ENCODE peak calls at places on chromosomes 1 and 21, in seven cellular contexts. One of them, this sample, is unnamed. For H3K4me1 and H3K9me3, the result is how much of the 10 kb centered on the place peaks cover.

GRCh38 chr1:205504311-205505075 is at the start of gene CDK18:
- DNase-seq in CD4-positive, alpha-beta memory T cell: peak
- DNase-seq in heart right ventricle: peak
- DNase-seq in lower lobe of right lung: peak
- DNase-seq in CD8-positive, alpha-beta T cell: peak
- DNase-seq in HCT116: peak
- DNase-seq in CD8-positive, alpha-beta memory T cell: peak
- DNase-seq in this sample: peak

GRCh38 chr21:43361127-43361492 is 65.8 kb downstream of the SIK1 start:
- DNase-seq in CD4-positive, alpha-beta memory T cell: no peak
- DNase-seq in heart right ventricle: peak
- DNase-seq in lower lobe of right lung: no peak
- DNase-seq in CD8-positive, alpha-beta T cell: no peak
- DNase-seq in HCT116: no peak
- DNase-seq in CD8-positive, alpha-beta memory T cell: no peak
- DNase-seq in this sample: peak

GRCh38 chr1:46285730-46286477 is 17.5 kb downstream of the LRRC41 start:
- DNase-seq in CD4-positive, alpha-beta memory T cell: no peak
- DNase-seq in heart right ventricle: no peak
- DNase-seq in lower lobe of right lung: no peak
- DNase-seq in CD8-positive, alpha-beta T cell: no peak
- DNase-seq in HCT116: no peak
- DNase-seq in CD8-positive, alpha-beta memory T cell: no peak
- DNase-seq in this sample: no peak

GRCh38 chr1:53295295-53295694 is 32.6 kb downstream of the LRP8 start:
- DNase-seq in CD4-positive, alpha-beta memory T cell: no peak
- DNase-seq in heart right ventricle: no peak
- DNase-seq in lower lobe of right lung: no peak
- DNase-seq in CD8-positive, alpha-beta T cell: no peak
- DNase-seq in HCT116: no peak
- DNase-seq in CD8-positive, alpha-beta memory T cell: no peak
- DNase-seq in this sample: no peak

GRCh38 chr1:165187020-165187628 is 169.4 kb downstream of the LMX1A start:
- DNase-seq in CD4-positive, alpha-beta memory T cell: no peak
- DNase-seq in heart right ventricle: no peak
- DNase-seq in lower lobe of right lung: no peak
- DNase-seq in CD8-positive, alpha-beta T cell: no peak
- DNase-seq in HCT116: no peak
- DNase-seq in CD8-positive, alpha-beta memory T cell: no peak
- DNase-seq in this sample: no peak

GRCh38 chr1:30756545-30757195 is 904 bp downstream of the LAPTM5 start:
- DNase-seq in CD4-positive, alpha-beta memory T cell: peak
- DNase-seq in heart right ventricle: peak
- DNase-seq in lower lobe of right lung: peak
- DNase-seq in CD8-positive, alpha-beta T cell: peak
- DNase-seq in HCT116: no peak
- DNase-seq in CD8-positive, alpha-beta memory T cell: peak
- DNase-seq in this sample: peak

GRCh38 chr1:29706936-29707335 is 470.6 kb downstream of the PTPRU start:
- DNase-seq in CD4-positive, alpha-beta memory T cell: no peak
- DNase-seq in heart right ventricle: no peak
- DNase-seq in lower lobe of right lung: no peak
- DNase-seq in CD8-positive, alpha-beta T cell: no peak
- DNase-seq in HCT116: no peak
- DNase-seq in CD8-positive, alpha-beta memory T cell: no peak
- DNase-seq in this sample: no peak

GRCh38 chr21:14947613-14948160 is 117.1 kb downstream of the NRIP1 start:
- DNase-seq in CD4-positive, alpha-beta memory T cell: no peak
- DNase-seq in heart right ventricle: no peak
- DNase-seq in lower lobe of right lung: no peak
- DNase-seq in CD8-positive, alpha-beta T cell: no peak
- DNase-seq in HCT116: no peak
- DNase-seq in CD8-positive, alpha-beta memory T cell: no peak
- DNase-seq in this sample: no peak

GRCh38 chr1:18557621-18558465 is 72.8 kb upstream of the PAX7 start:
- DNase-seq in CD4-positive, alpha-beta memory T cell: no peak
- DNase-seq in heart right ventricle: no peak
- DNase-seq in lower lobe of right lung: peak
- DNase-seq in CD8-positive, alpha-beta T cell: no peak
- DNase-seq in HCT116: no peak
- DNase-seq in CD8-positive, alpha-beta memory T cell: no peak
- DNase-seq in this sample: no peak

GRCh38 chr1:209567788-209568187 is 15.7 kb upstream of the CAMK1G start:
- DNase-seq in CD4-positive, alpha-beta memory T cell: no peak
- DNase-seq in heart right ventricle: no peak
- DNase-seq in lower lobe of right lung: no peak
- DNase-seq in CD8-positive, alpha-beta T cell: no peak
- DNase-seq in HCT116: no peak
- DNase-seq in CD8-positive, alpha-beta memory T cell: no peak
- DNase-seq in this sample: no peak

GRCh38 chr1:48610628-48611542 is 138.9 kb upstream of the SPATA6 start:
- DNase-seq in CD4-positive, alpha-beta memory T cell: no peak
- DNase-seq in heart right ventricle: peak
- DNase-seq in lower lobe of right lung: peak
- DNase-seq in CD8-positive, alpha-beta T cell: no peak
- DNase-seq in HCT116: no peak
- DNase-seq in CD8-positive, alpha-beta memory T cell: no peak
- DNase-seq in this sample: peak

GRCh38 chr1:109863699-109864062 is 47.0 kb upstream of the CSF1 start:
- DNase-seq in CD4-positive, alpha-beta memory T cell: no peak
- DNase-seq in heart right ventricle: no peak
- DNase-seq in lower lobe of right lung: no peak
- DNase-seq in CD8-positive, alpha-beta T cell: no peak
- DNase-seq in HCT116: no peak
- DNase-seq in CD8-positive, alpha-beta memory T cell: no peak
- DNase-seq in this sample: no peak

GRCh38 chr1:180415985-180416633 is 86.3 kb downstream of the ACBD6 start:
- DNase-seq in CD4-positive, alpha-beta memory T cell: peak
- DNase-seq in heart right ventricle: no peak
- DNase-seq in lower lobe of right lung: no peak
- DNase-seq in CD8-positive, alpha-beta T cell: no peak
- DNase-seq in HCT116: peak
- DNase-seq in CD8-positive, alpha-beta memory T cell: no peak
- DNase-seq in this sample: no peak

GRCh38 chr1:15741183-15741850 is 982 bp upstream of the TMEM82 start:
- DNase-seq in CD4-positive, alpha-beta memory T cell: peak
- DNase-seq in heart right ventricle: peak
- DNase-seq in lower lobe of right lung: peak
- DNase-seq in CD8-positive, alpha-beta T cell: peak
- DNase-seq in HCT116: peak
- DNase-seq in CD8-positive, alpha-beta memory T cell: peak
- DNase-seq in this sample: peak

GRCh38 chr1:187476671-187477070 is 647.9 kb downstream of the PLA2G4A start:
- DNase-seq in CD4-positive, alpha-beta memory T cell: no peak
- DNase-seq in heart right ventricle: no peak
- DNase-seq in lower lobe of right lung: no peak
- DNase-seq in CD8-positive, alpha-beta T cell: no peak
- DNase-seq in HCT116: no peak
- DNase-seq in CD8-positive, alpha-beta memory T cell: no peak
- DNase-seq in this sample: no peak

GRCh38 chr1:29676496-29676895 is 440.2 kb downstream of the PTPRU start:
- DNase-seq in CD4-positive, alpha-beta memory T cell: no peak
- DNase-seq in heart right ventricle: no peak
- DNase-seq in lower lobe of right lung: no peak
- DNase-seq in CD8-positive, alpha-beta T cell: no peak
- DNase-seq in HCT116: no peak
- DNase-seq in CD8-positive, alpha-beta memory T cell: no peak
- DNase-seq in this sample: no peak

GRCh38 chr21:44006656-44007055 is 5.5 kb upstream of the TRAPPC10 start:
- DNase-seq in CD4-positive, alpha-beta memory T cell: no peak
- DNase-seq in heart right ventricle: no peak
- DNase-seq in lower lobe of right lung: peak
- DNase-seq in CD8-positive, alpha-beta T cell: no peak
- DNase-seq in HCT116: no peak
- DNase-seq in CD8-positive, alpha-beta memory T cell: no peak
- DNase-seq in this sample: peak

GRCh38 chr1:85178396-85178795 is 22.4 kb downstream of the SYDE2 start:
- DNase-seq in CD4-positive, alpha-beta memory T cell: no peak
- DNase-seq in heart right ventricle: no peak
- DNase-seq in lower lobe of right lung: no peak
- DNase-seq in CD8-positive, alpha-beta T cell: no peak
- DNase-seq in HCT116: no peak
- DNase-seq in CD8-positive, alpha-beta memory T cell: no peak
- DNase-seq in this sample: no peak

GRCh38 chr1:85171721-85172120 is 29.1 kb downstream of the SYDE2 start:
- DNase-seq in CD4-positive, alpha-beta memory T cell: no peak
- DNase-seq in heart right ventricle: no peak
- DNase-seq in lower lobe of right lung: no peak
- DNase-seq in CD8-positive, alpha-beta T cell: no peak
- DNase-seq in HCT116: no peak
- DNase-seq in CD8-positive, alpha-beta memory T cell: no peak
- DNase-seq in this sample: no peak

GRCh38 chr1:85174492-85174891 is 26.3 kb downstream of the SYDE2 start:
- DNase-seq in CD4-positive, alpha-beta memory T cell: no peak
- DNase-seq in heart right ventricle: no peak
- DNase-seq in lower lobe of right lung: no peak
- DNase-seq in CD8-positive, alpha-beta T cell: no peak
- DNase-seq in HCT116: no peak
- DNase-seq in CD8-positive, alpha-beta memory T cell: no peak
- DNase-seq in this sample: no peak

GRCh38 chr1:85168884-85169283 is 31.9 kb downstream of the SYDE2 start:
- DNase-seq in CD4-positive, alpha-beta memory T cell: no peak
- DNase-seq in heart right ventricle: no peak
- DNase-seq in lower lobe of right lung: no peak
- DNase-seq in CD8-positive, alpha-beta T cell: no peak
- DNase-seq in HCT116: no peak
- DNase-seq in CD8-positive, alpha-beta memory T cell: no peak
- DNase-seq in this sample: no peak

DNA sequence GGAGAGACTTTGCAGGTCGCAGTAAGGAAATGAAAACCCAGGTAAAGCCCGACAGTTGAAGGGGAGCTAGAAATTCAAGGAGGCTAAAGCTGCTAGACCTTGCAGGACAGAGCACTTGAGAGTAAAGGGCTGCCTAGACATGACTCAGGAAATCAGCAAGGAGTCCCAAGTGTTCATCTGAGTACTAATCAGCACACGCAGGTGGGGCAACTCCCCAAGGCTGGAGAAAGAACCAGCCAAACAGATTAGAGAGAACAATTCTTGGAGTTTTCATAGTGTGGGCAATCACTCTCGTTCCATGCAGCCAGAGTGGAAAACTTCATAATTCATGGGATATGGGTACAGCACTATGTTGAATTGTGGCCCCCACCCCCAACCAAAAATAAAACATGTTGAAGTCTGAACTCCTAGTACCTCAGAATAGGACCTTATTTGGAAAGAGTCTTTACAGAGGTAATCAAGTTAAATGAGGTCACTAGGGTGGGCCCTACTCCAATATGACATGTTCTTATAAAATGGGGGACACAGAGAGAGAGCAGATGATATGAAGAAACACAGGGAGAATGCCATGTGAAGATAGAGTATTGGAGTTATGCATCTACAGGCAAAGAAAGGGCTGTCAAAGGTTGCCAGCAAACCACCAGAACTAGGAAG is 28.0 kb downstream of the SYDE2 start:
- DNase-seq in CD4-positive, alpha-beta memory T cell: no peak
- DNase-seq in heart right ventricle: no peak
- DNase-seq in lower lobe of right lung: no peak
- DNase-seq in CD8-positive, alpha-beta T cell: no peak
- DNase-seq in HCT116: no peak
- DNase-seq in CD8-positive, alpha-beta memory T cell: no peak
- DNase-seq in this sample: no peak
- H3K27ac ChIP-seq in CD4-positive, alpha-beta memory T cell: no peak
- H3K27ac ChIP-seq in heart right ventricle: no peak
- H3K27ac ChIP-seq in lower lobe of right lung: no peak
- H3K27ac ChIP-seq in CD8-positive, alpha-beta T cell: no peak
- H3K27ac ChIP-seq in HCT116: no peak
- H3K27ac ChIP-seq in CD8-positive, alpha-beta memory T cell: no peak
- H3K27ac ChIP-seq in this sample: no peak

GRCh38 chr1:56551691-56552090 is 27.7 kb downstream of the PLPP3 start:
- DNase-seq in CD4-positive, alpha-beta memory T cell: no peak
- DNase-seq in heart right ventricle: no peak
- DNase-seq in lower lobe of right lung: no peak
- DNase-seq in CD8-positive, alpha-beta T cell: no peak
- DNase-seq in HCT116: no peak
- DNase-seq in CD8-positive, alpha-beta memory T cell: no peak
- DNase-seq in this sample: no peak

GRCh38 chr1:56550132-56550531 is 29.2 kb downstream of the PLPP3 start:
- DNase-seq in CD4-positive, alpha-beta memory T cell: no peak
- DNase-seq in heart right ventricle: no peak
- DNase-seq in lower lobe of right lung: no peak
- DNase-seq in CD8-positive, alpha-beta T cell: no peak
- DNase-seq in HCT116: no peak
- DNase-seq in CD8-positive, alpha-beta memory T cell: no peak
- DNase-seq in this sample: no peak

GRCh38 chr1:56561227-56562019 is 17.9 kb downstream of the PLPP3 start:
- DNase-seq in CD4-positive, alpha-beta memory T cell: no peak
- DNase-seq in heart right ventricle: no peak
- DNase-seq in lower lobe of right lung: no peak
- DNase-seq in CD8-positive, alpha-beta T cell: no peak
- DNase-seq in HCT116: no peak
- DNase-seq in CD8-positive, alpha-beta memory T cell: no peak
- DNase-seq in this sample: no peak

GRCh38 chr1:56557746-56558145 is 21.6 kb downstream of the PLPP3 start:
- DNase-seq in CD4-positive, alpha-beta memory T cell: no peak
- DNase-seq in heart right ventricle: no peak
- DNase-seq in lower lobe of right lung: no peak
- DNase-seq in CD8-positive, alpha-beta T cell: no peak
- DNase-seq in HCT116: no peak
- DNase-seq in CD8-positive, alpha-beta memory T cell: no peak
- DNase-seq in this sample: no peak

GRCh38 chr1:56555448-56555847 is 23.9 kb downstream of the PLPP3 start:
- DNase-seq in CD4-positive, alpha-beta memory T cell: no peak
- DNase-seq in heart right ventricle: no peak
- DNase-seq in lower lobe of right lung: no peak
- DNase-seq in CD8-positive, alpha-beta T cell: no peak
- DNase-seq in HCT116: no peak
- DNase-seq in CD8-positive, alpha-beta memory T cell: no peak
- DNase-seq in this sample: no peak
- H3K4me1 ChIP-seq in CD4-positive, alpha-beta memory T cell: under half
- H3K4me1 ChIP-seq in heart right ventricle: half or more
- H3K4me1 ChIP-seq in lower lobe of right lung: under half
- H3K4me1 ChIP-seq in CD8-positive, alpha-beta T cell: under half
- H3K4me1 ChIP-seq in HCT116: under half
- H3K4me1 ChIP-seq in CD8-positive, alpha-beta memory T cell: under half
- H3K4me1 ChIP-seq in this sample: half or more

GRCh38 chr1:80171101-80171500 is 1164.6 kb upstream of the ADGRL4 start:
- DNase-seq in CD4-positive, alpha-beta memory T cell: no peak
- DNase-seq in heart right ventricle: no peak
- DNase-seq in lower lobe of right lung: no peak
- DNase-seq in CD8-positive, alpha-beta T cell: no peak
- DNase-seq in HCT116: no peak
- DNase-seq in CD8-positive, alpha-beta memory T cell: no peak
- DNase-seq in this sample: no peak
- H3K9me3 ChIP-seq in CD4-positive, alpha-beta memory T cell: under half
- H3K9me3 ChIP-seq in heart right ventricle: under half
- H3K9me3 ChIP-seq in lower lobe of right lung: under half
- H3K9me3 ChIP-seq in CD8-positive, alpha-beta T cell: under half
- H3K9me3 ChIP-seq in HCT116: under half
- H3K9me3 ChIP-seq in CD8-positive, alpha-beta memory T cell: under half
- H3K9me3 ChIP-seq in this sample: under half

DNA sequence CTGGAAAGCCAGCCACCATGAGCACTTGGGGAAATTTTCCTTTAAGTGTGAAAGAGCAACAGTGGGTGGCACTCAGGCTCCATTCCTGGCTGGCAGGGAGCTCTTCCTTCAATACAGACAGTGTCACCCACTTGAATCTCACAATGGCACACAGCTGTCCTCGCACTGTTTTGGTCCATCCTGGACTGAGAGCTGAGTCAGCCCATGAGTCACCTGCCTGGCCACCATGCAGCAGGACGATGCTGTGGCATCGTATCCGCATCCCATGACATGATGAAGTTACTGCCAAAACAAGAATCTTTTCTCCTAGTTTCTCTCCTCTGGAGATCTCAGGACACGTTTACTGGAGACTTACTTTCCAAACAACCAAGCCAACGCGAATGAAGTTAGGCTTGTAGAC is 6.0 kb downstream of the TMPRSS2 start:
- DNase-seq in CD4-positive, alpha-beta memory T cell: no peak
- DNase-seq in heart right ventricle: no peak
- DNase-seq in lower lobe of right lung: no peak
- DNase-seq in CD8-positive, alpha-beta T cell: no peak
- DNase-seq in HCT116: no peak
- DNase-seq in CD8-positive, alpha-beta memory T cell: no peak
- DNase-seq in this sample: no peak
- H3K27ac ChIP-seq in CD4-positive, alpha-beta memory T cell: no peak
- H3K27ac ChIP-seq in heart right ventricle: no peak
- H3K27ac ChIP-seq in lower lobe of right lung: no peak
- H3K27ac ChIP-seq in CD8-positive, alpha-beta T cell: no peak
- H3K27ac ChIP-seq in HCT116: no peak
- H3K27ac ChIP-seq in CD8-positive, alpha-beta memory T cell: no peak
- H3K27ac ChIP-seq in this sample: no peak